ENCODE peak calls at places on chromosome 9, in four cellular contexts. One of them, this sample, is unnamed.

GRCh38 chr9:134461436-134461982 is 135.3 kb downstream of the RXRA start:
- ATAC-seq in Panc1: no peak
- ATAC-seq in K562: no peak
- ATAC-seq in mucosa of descending colon: no peak
- ATAC-seq in this sample: no peak

GRCh38 chr9:130101963-130102362 is 48.3 kb downstream of the GPR107 start:
- ATAC-seq in Panc1: no peak
- ATAC-seq in K562: no peak
- ATAC-seq in mucosa of descending colon: no peak
- ATAC-seq in this sample: no peak

GRCh38 chr9:74447451-74448193 is 49.5 kb upstream of the RORB start:
- ATAC-seq in Panc1: no peak
- ATAC-seq in K562: no peak
- ATAC-seq in mucosa of descending colon: no peak
- ATAC-seq in this sample: no peak

GRCh38 chr9:5957166-5957565 is 58.3 kb downstream of the RANBP6 start:
- ATAC-seq in Panc1: no peak
- ATAC-seq in K562: no peak
- ATAC-seq in mucosa of descending colon: no peak
- ATAC-seq in this sample: no peak

GRCh38 chr9:133735415-133735775 is 2.8 kb downstream of the SARDH start:
- ATAC-seq in Panc1: no peak
- ATAC-seq in K562: no peak
- ATAC-seq in mucosa of descending colon: no peak
- ATAC-seq in this sample: no peak

GRCh38 chr9:74950456-74950855 is 2.3 kb downstream of the C9orf40 start:
- ATAC-seq in Panc1: no peak
- ATAC-seq in K562: no peak
- ATAC-seq in mucosa of descending colon: no peak
- ATAC-seq in this sample: no peak

GRCh38 chr9:126830827-126831226 is 26.0 kb downstream of the ZBTB43 start:
- ATAC-seq in Panc1: no peak
- ATAC-seq in K562: no peak
- ATAC-seq in mucosa of descending colon: no peak
- ATAC-seq in this sample: no peak

GRCh38 chr9:124284237-124284831 is 26.6 kb downstream of the NEK6 start:
- ATAC-seq in Panc1: no peak
- ATAC-seq in K562: no peak
- ATAC-seq in mucosa of descending colon: no peak
- ATAC-seq in this sample: no peak

GRCh38 chr9:98974994-98975712 is 31.4 kb downstream of the COL15A1 start:
- ATAC-seq in Panc1: peak; percentile 95
- ATAC-seq in K562: peak; percentile 92
- ATAC-seq in mucosa of descending colon: peak; percentile 97
- ATAC-seq in this sample: peak; percentile 82
- H3K36me3 ChIP-seq in Panc1: no peaks in the 10 kb centered on the region
- H3K36me3 ChIP-seq in K562: no peaks in the 10 kb centered on the region
- H3K36me3 ChIP-seq in mucosa of descending colon: no peaks in the 10 kb centered on the region
- H3K36me3 ChIP-seq in this sample: no peaks in the 10 kb centered on the region

GRCh38 chr9:96480736-96481135 is 30.8 kb downstream of the HABP4 start:
- ATAC-seq in Panc1: no peak
- ATAC-seq in K562: no peak
- ATAC-seq in mucosa of descending colon: no peak
- ATAC-seq in this sample: no peak

GRCh38 chr9:96476591-96476990 is 26.6 kb downstream of the HABP4 start:
- ATAC-seq in Panc1: no peak
- ATAC-seq in K562: no peak
- ATAC-seq in mucosa of descending colon: no peak
- ATAC-seq in this sample: no peak

GRCh38 chr9:96478829-96479371 is 28.9 kb downstream of the HABP4 start:
- ATAC-seq in Panc1: no peak
- ATAC-seq in K562: no peak
- ATAC-seq in mucosa of descending colon: no peak
- ATAC-seq in this sample: no peak

GRCh38 chr9:96476013-96476412 is 26.0 kb downstream of the HABP4 start:
- ATAC-seq in Panc1: no peak
- ATAC-seq in K562: no peak
- ATAC-seq in mucosa of descending colon: no peak
- ATAC-seq in this sample: no peak
- H3K9me3 ChIP-seq in Panc1: no peaks in the 10 kb centered on the region
- H3K9me3 ChIP-seq in K562: no peaks in the 10 kb centered on the region
- H3K9me3 ChIP-seq in mucosa of descending colon: no peaks in the 10 kb centered on the region
- H3K9me3 ChIP-seq in this sample: no peaks in the 10 kb centered on the region

DNA sequence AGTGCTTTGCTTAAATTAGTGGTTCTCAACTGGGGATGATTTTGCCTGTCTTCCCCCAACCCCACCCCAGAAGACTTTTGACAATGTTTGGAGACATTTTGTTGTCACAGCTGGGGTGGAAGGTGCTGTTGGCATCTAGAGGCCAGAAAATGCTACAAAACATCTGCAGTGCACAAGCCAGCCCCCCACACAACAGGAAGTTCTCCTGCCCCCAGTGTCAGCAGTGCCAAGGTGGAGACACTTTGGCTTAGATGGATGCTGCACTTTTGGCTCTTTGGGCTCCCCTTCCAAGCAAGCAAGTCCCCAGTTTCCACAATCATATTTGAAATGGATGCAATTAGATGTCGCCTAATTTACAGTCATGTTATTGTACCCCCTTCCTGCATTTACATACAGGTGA is 2.7 kb downstream of the HEMGN start:
- ATAC-seq in Panc1: no peak
- ATAC-seq in K562: peak; percentile 1
- ATAC-seq in mucosa of descending colon: no peak
- ATAC-seq in this sample: no peak
- H3K4me1 ChIP-seq in Panc1: no peaks in the 10 kb centered on the region
- H3K4me1 ChIP-seq in K562: peaks cover 44% of the 10 kb centered on the region
- H3K4me1 ChIP-seq in mucosa of descending colon: no peaks in the 10 kb centered on the region
- H3K4me1 ChIP-seq in this sample: no peaks in the 10 kb centered on the region

DNA sequence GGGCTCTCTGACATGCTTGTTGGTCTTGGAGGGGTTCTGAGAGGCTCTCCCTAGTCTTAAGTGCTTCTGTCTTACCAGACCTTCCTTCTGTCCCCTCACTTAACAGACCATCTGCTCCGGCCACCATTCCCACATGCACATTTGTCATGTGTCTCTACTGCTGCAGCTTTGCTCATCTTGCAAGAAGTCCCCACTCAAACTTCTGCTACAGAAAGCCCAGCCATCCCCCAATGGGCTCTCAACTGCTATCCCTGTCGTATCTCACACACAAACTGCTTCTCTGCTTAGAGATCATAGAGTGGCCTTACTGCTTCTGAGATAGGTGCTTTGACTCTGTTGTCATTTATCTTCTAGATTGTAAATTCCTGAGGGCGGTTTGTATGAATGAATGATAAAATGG is 69.4 kb downstream of the NUP214 start:
- ATAC-seq in Panc1: no peak
- ATAC-seq in K562: peak; percentile 7
- ATAC-seq in mucosa of descending colon: no peak
- ATAC-seq in this sample: no peak
- H3K36me3 ChIP-seq in Panc1: peaks cover 7% of the 10 kb centered on the region
- H3K36me3 ChIP-seq in K562: peaks cover 94% of the 10 kb centered on the region
- H3K36me3 ChIP-seq in mucosa of descending colon: peaks cover 23% of the 10 kb centered on the region
- H3K36me3 ChIP-seq in this sample: peaks cover 98% of the 10 kb centered on the region

DNA sequence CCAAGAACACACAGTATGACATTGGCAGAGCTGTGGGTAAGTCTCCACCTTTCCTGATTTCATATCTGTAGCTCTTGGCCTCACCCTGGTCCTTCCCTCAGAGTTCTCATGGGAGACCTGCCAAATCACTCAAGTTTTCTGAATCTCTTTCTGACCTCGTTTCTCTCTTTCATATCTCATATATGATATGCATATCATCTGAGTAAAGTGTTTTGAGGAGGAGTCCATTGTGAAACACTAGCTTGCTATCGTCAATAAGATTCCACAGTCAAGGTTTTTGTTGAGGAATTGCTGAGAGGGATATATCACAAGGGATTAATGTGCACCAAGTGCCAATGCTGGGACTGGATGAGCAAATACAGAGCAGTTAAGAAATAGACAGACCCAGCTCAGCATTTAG is 739.2 kb downstream of the BRINP1 start:
- ATAC-seq in Panc1: no peak
- ATAC-seq in K562: no peak
- ATAC-seq in mucosa of descending colon: no peak
- ATAC-seq in this sample: no peak
- H3K9me3 ChIP-seq in Panc1: no peaks in the 10 kb centered on the region
- H3K9me3 ChIP-seq in K562: no peaks in the 10 kb centered on the region
- H3K9me3 ChIP-seq in mucosa of descending colon: no peaks in the 10 kb centered on the region
- H3K9me3 ChIP-seq in this sample: no peaks in the 10 kb centered on the region

This sample was measured in gastroesophageal sphincter.